ENCODE peak calls at places on chromosome 19, in five cellular contexts. J is MCF 10A; C is stimulated activated CD4-positive, alpha-beta T cell treated with anti-CD3 and anti-CD28 coated beads, Interleukin-2, amount 100 ng/mL, for 48 hours; B is iPS-NIHi11; P is GM06990. S is an unnamed sample.

GRCh38 chr19:916645-917322 is 349 bp upstream of the KISS1R start:
- DNase-seq in P (no peak), J (no peak), B (peak), C (no peak), S (no peak)

GRCh38 chr19:9673912-9674668 is 810 bp downstream of the ZNF562 start:
- DNase-seq in C (peak), P (peak), J (peak), B (no peak), S (peak)

GRCh38 chr19:8254286-8255001 is 45.3 kb downstream of the CERS4 start:
- DNase-seq in P (no peak), B (no peak), J (no peak), C (no peak), S (no peak)

GRCh38 chr19:14795078-14795721 is 16.8 kb upstream of the ADGRE2 start:
- DNase-seq in P (no peak), C (no peak), J (peak), B (no peak), S (no peak)

GRCh38 chr19:45973564-45974338 is at the start of gene NOVA2:
- DNase-seq in C (peak), J (peak), B (peak), P (peak), S (peak)

GRCh38 chr19:3768748-3769099 is 3.3 kb downstream of the RAX2 start:
- DNase-seq in B (no peak), C (no peak), P (no peak), J (no peak), S (no peak)

GRCh38 chr19:854549-854948 is 2.4 kb downstream of the ELANE start:
- DNase-seq in P (no peak), B (no peak), J (no peak), C (no peak), S (no peak)

GRCh38 chr19:44866672-44867071 is 20.6 kb downstream of the NECTIN2 start:
- DNase-seq in B (no peak), J (no peak), P (no peak), C (no peak), S (no peak)

GRCh38 chr19:4208385-4209094 is 20.8 kb upstream of the EBI3 start:
- DNase-seq in P (no peak), J (peak), B (peak), C (no peak), S (no peak)

GRCh38 chr19:10105241-10106099 is 692 bp upstream of the PPAN start:
- DNase-seq in B (no peak), C (peak), P (no peak), J (no peak), S (peak)

GRCh38 chr19:41796362-41796761 is at the start of gene CEACAM3:
- DNase-seq in P (no peak), C (no peak), B (no peak), J (no peak), S (no peak)

GRCh38 chr19:36257512-36257876 is 42.6 kb downstream of the ZNF146 start:
- DNase-seq in P (no peak), C (no peak), B (peak), J (no peak), S (no peak)

GRCh38 chr19:58399903-58400637 is 4.6 kb downstream of the RNF225 start:
- DNase-seq in C (no peak), P (no peak), J (no peak), B (no peak), S (no peak)

GRCh38 chr19:38617764-38618589 is at the start of gene MAP4K1:
- DNase-seq in C (peak), B (no peak), J (peak), P (peak), S (peak)

GRCh38 chr19:3668331-3669133 is 31.7 kb downstream of the PIP5K1C start:
- DNase-seq in C (no peak), B (no peak), P (no peak), J (no peak), S (no peak)

GRCh38 chr19:31113250-31113685 is 236.0 kb downstream of the TSHZ3 start:
- DNase-seq in C (no peak), B (no peak), J (no peak), P (no peak), S (no peak)

GRCh38 chr19:33303791-33304759 is 1.7 kb upstream of the CEBPA start:
- DNase-seq in P (no peak), B (peak), J (no peak), C (no peak), S (no peak)

GRCh38 chr19:34217952-34218817 is 36.2 kb upstream of the GARRE1 start:
- DNase-seq in P (peak), C (peak), B (no peak), J (peak), S (peak)

GRCh38 chr19:14167594-14168138 is 31.3 kb upstream of the ASF1B start:
- DNase-seq in C (no peak), B (no peak), J (no peak), P (no peak), S (no peak)

GRCh38 chr19:55369651-55370304 is 485 bp downstream of the IL11 start:
- DNase-seq in P (no peak), C (no peak), B (peak), J (peak), S (no peak)

GRCh38 chr19:53183146-53183545 is 10.0 kb downstream of the ZNF665 start:
- DNase-seq in P (no peak), J (no peak), C (no peak), B (no peak), S (no peak)

GRCh38 chr19:47406711-47407416 is 12.5 kb downstream of the MEIS3 start:
- DNase-seq in J (no peak), P (no peak), B (peak), C (no peak), S (no peak)

GRCh38 chr19:15292140-15292539 is 40.2 kb downstream of the BRD4 start:
- DNase-seq in B (no peak), P (no peak), J (no peak), C (no peak), S (no peak)

GRCh38 chr19:5407356-5407755 is 47.9 kb upstream of the ZNRF4 start:
- DNase-seq in J (peak), B (peak), C (no peak), P (no peak), S (no peak)

GRCh38 chr19:4679416-4679815 is 9.3 kb upstream of the MYDGF start:
- DNase-seq in C (no peak), J (no peak), P (no peak), B (no peak), S (no peak)

GRCh38 chr19:8423821-8424223 is 10.7 kb downstream of the MARCHF2 start:
- DNase-seq in C (no peak), P (no peak), B (peak), J (peak), S (no peak)

GRCh38 chr19:401836-402535 is 7.0 kb downstream of the C2CD4C start:
- DNase-seq in J (no peak), B (no peak), P (no peak), C (no peak), S (no peak)

GRCh38 chr19:33473644-33474305 is 47.8 kb downstream of the PEPD start:
- DNase-seq in P (no peak), J (no peak), C (no peak), B (no peak), S (no peak)

GRCh38 chr19:2949939-2950285 is 5.1 kb upstream of the ZNF77 start:
- DNase-seq in C (no peak), J (no peak), B (peak), P (no peak), S (no peak)

GRCh38 chr19:3670258-3670795 is 29.9 kb downstream of the PIP5K1C start:
- DNase-seq in B (no peak), P (no peak), J (no peak), C (no peak), S (no peak)

GRCh38 chr19:3108775-3109174 is 14.6 kb downstream of the GNA11 start:
- DNase-seq in B (peak), C (peak), P (peak), J (peak), S (no peak)

S was measured in GM12878.